ENCODE peak calls at places on chromosomes 11 and 22, in seven cellular contexts. One of them, this sample, is unnamed.

GRCh38 chr22:44338906-44339305 is 26.2 kb upstream of the SHISAL1 start:
- DNase-seq in SK-N-SH: no peak
- DNase-seq in HepG2: no peak
- DNase-seq in GM12878: no peak
- DNase-seq in HCT116: no peak
- DNase-seq in K562: no peak
- DNase-seq in H1: no peak
- DNase-seq in this sample: no peak

GRCh38 chr22:22938672-22939536 is 51.3 kb downstream of the IGLL5 start:
- DNase-seq in HCT116: no peak
- DNase-seq in SK-N-SH: no peak
- DNase-seq in H1: no peak
- DNase-seq in K562: peak
- DNase-seq in HepG2: no peak
- DNase-seq in GM12878: no peak
- DNase-seq in this sample: no peak

GRCh38 chr11:126352934-126353801 is 2.3 kb upstream of the ST3GAL4 start:
- DNase-seq in H1: no peak
- DNase-seq in HepG2: peak
- DNase-seq in GM12878: peak
- DNase-seq in K562: peak
- DNase-seq in SK-N-SH: no peak
- DNase-seq in HCT116: no peak
- DNase-seq in this sample: no peak

GRCh38 chr11:65524747-65525658 is at the start of gene SCYL1:
- DNase-seq in HCT116: no peak
- DNase-seq in SK-N-SH: peak
- DNase-seq in H1: no peak
- DNase-seq in GM12878: no peak
- DNase-seq in HepG2: no peak
- DNase-seq in K562: peak
- DNase-seq in this sample: peak

GRCh38 chr11:33869511-33870422 is 22.1 kb downstream of the LMO2 start:
- DNase-seq in H1: no peak
- DNase-seq in SK-N-SH: peak
- DNase-seq in GM12878: no peak
- DNase-seq in K562: peak
- DNase-seq in HepG2: no peak
- DNase-seq in HCT116: no peak
- DNase-seq in this sample: peak

GRCh38 chr11:662689-663274 is 25.7 kb downstream of the DRD4 start:
- DNase-seq in HCT116: peak
- DNase-seq in H1: no peak
- DNase-seq in SK-N-SH: peak
- DNase-seq in K562: peak
- DNase-seq in HepG2: peak
- DNase-seq in GM12878: no peak
- DNase-seq in this sample: peak

GRCh38 chr11:19365743-19366410 is 125.1 kb upstream of the E2F8 start:
- DNase-seq in SK-N-SH: no peak
- DNase-seq in HCT116: no peak
- DNase-seq in K562: no peak
- DNase-seq in H1: no peak
- DNase-seq in HepG2: no peak
- DNase-seq in GM12878: no peak
- DNase-seq in this sample: no peak

GRCh38 chr11:36155770-36156485 is 133.3 kb downstream of the COMMD9 start:
- DNase-seq in K562: no peak
- DNase-seq in GM12878: no peak
- DNase-seq in SK-N-SH: no peak
- DNase-seq in HCT116: no peak
- DNase-seq in H1: no peak
- DNase-seq in HepG2: no peak
- DNase-seq in this sample: no peak

GRCh38 chr11:111443032-111443431 is 64.0 kb upstream of the POU2AF1 start:
- DNase-seq in H1: no peak
- DNase-seq in HepG2: no peak
- DNase-seq in HCT116: no peak
- DNase-seq in GM12878: no peak
- DNase-seq in SK-N-SH: no peak
- DNase-seq in K562: no peak
- DNase-seq in this sample: no peak

GRCh38 chr11:111465400-111465799 is 46.8 kb downstream of the BTG4 start:
- DNase-seq in GM12878: no peak
- DNase-seq in SK-N-SH: no peak
- DNase-seq in H1: no peak
- DNase-seq in HCT116: no peak
- DNase-seq in K562: no peak
- DNase-seq in HepG2: no peak
- DNase-seq in this sample: no peak

GRCh38 chr11:70043482-70043881 is 34.6 kb upstream of the ANO1 start:
- DNase-seq in SK-N-SH: no peak
- DNase-seq in H1: no peak
- DNase-seq in HepG2: no peak
- DNase-seq in HCT116: no peak
- DNase-seq in GM12878: no peak
- DNase-seq in K562: no peak
- DNase-seq in this sample: no peak

GRCh38 chr11:18623707-18624106 is 10.4 kb downstream of the SPTY2D1 start:
- DNase-seq in HCT116: no peak
- DNase-seq in SK-N-SH: no peak
- DNase-seq in GM12878: no peak
- DNase-seq in K562: no peak
- DNase-seq in HepG2: no peak
- DNase-seq in H1: no peak
- DNase-seq in this sample: no peak

GRCh38 chr22:27740192-27740748 is 61.3 kb downstream of the MN1 start:
- DNase-seq in SK-N-SH: no peak
- DNase-seq in HepG2: no peak
- DNase-seq in HCT116: no peak
- DNase-seq in H1: no peak
- DNase-seq in GM12878: no peak
- DNase-seq in K562: no peak
- DNase-seq in this sample: no peak

GRCh38 chr11:117279711-117280376 is 11.3 kb upstream of the BACE1-AS start:
- DNase-seq in HCT116: no peak
- DNase-seq in GM12878: no peak
- DNase-seq in H1: no peak
- DNase-seq in SK-N-SH: no peak
- DNase-seq in HepG2: no peak
- DNase-seq in K562: no peak
- DNase-seq in this sample: no peak

GRCh38 chr11:19374189-19374588 is 133.4 kb upstream of the E2F8 start:
- DNase-seq in GM12878: no peak
- DNase-seq in HepG2: no peak
- DNase-seq in HCT116: no peak
- DNase-seq in K562: no peak
- DNase-seq in SK-N-SH: no peak
- DNase-seq in H1: no peak
- DNase-seq in this sample: no peak

GRCh38 chr11:69444381-69445130 is 36.9 kb upstream of the LINC01488 start:
- DNase-seq in HepG2: peak
- DNase-seq in K562: peak
- DNase-seq in HCT116: no peak
- DNase-seq in SK-N-SH: no peak
- DNase-seq in H1: no peak
- DNase-seq in GM12878: no peak
- DNase-seq in this sample: peak

GRCh38 chr11:134779179-134779578 is 367.1 kb upstream of the B3GAT1 start:
- DNase-seq in GM12878: no peak
- DNase-seq in SK-N-SH: no peak
- DNase-seq in H1: no peak
- DNase-seq in K562: no peak
- DNase-seq in HepG2: no peak
- DNase-seq in HCT116: no peak
- DNase-seq in this sample: no peak

GRCh38 chr11:123457187-123457770 is 27.2 kb downstream of the GRAMD1B start:
- DNase-seq in HCT116: no peak
- DNase-seq in K562: no peak
- DNase-seq in GM12878: no peak
- DNase-seq in HepG2: no peak
- DNase-seq in H1: no peak
- DNase-seq in SK-N-SH: no peak
- DNase-seq in this sample: no peak

GRCh38 chr11:100774132-100774531 is 87.0 kb downstream of the ARHGAP42 start:
- DNase-seq in HepG2: no peak
- DNase-seq in HCT116: no peak
- DNase-seq in H1: no peak
- DNase-seq in K562: no peak
- DNase-seq in SK-N-SH: no peak
- DNase-seq in GM12878: no peak
- DNase-seq in this sample: no peak

GRCh38 chr11:22508691-22509090 is 116.9 kb downstream of the FANCF start:
- DNase-seq in H1: no peak
- DNase-seq in GM12878: no peak
- DNase-seq in K562: no peak
- DNase-seq in HCT116: no peak
- DNase-seq in HepG2: no peak
- DNase-seq in SK-N-SH: no peak
- DNase-seq in this sample: no peak

GRCh38 chr22:39646614-39647210 is 76.2 kb downstream of the CACNA1I start:
- DNase-seq in SK-N-SH: no peak
- DNase-seq in H1: no peak
- DNase-seq in HCT116: no peak
- DNase-seq in K562: no peak
- DNase-seq in GM12878: no peak
- DNase-seq in HepG2: no peak
- DNase-seq in this sample: no peak

GRCh38 chr22:37120569-37121340 is 11.2 kb upstream of the TMPRSS6 start:
- DNase-seq in K562: no peak
- DNase-seq in HepG2: no peak
- DNase-seq in HCT116: no peak
- DNase-seq in H1: no peak
- DNase-seq in GM12878: no peak
- DNase-seq in SK-N-SH: no peak
- DNase-seq in this sample: no peak

GRCh38 chr22:37119872-37120271 is 10.4 kb upstream of the TMPRSS6 start:
- DNase-seq in HCT116: no peak
- DNase-seq in K562: no peak
- DNase-seq in SK-N-SH: no peak
- DNase-seq in HepG2: no peak
- DNase-seq in GM12878: no peak
- DNase-seq in H1: no peak
- DNase-seq in this sample: no peak

GRCh38 chr22:37122598-37123180 is 13.2 kb upstream of the TMPRSS6 start:
- DNase-seq in GM12878: no peak
- DNase-seq in K562: no peak
- DNase-seq in H1: no peak
- DNase-seq in HepG2: no peak
- DNase-seq in SK-N-SH: no peak
- DNase-seq in HCT116: no peak
- DNase-seq in this sample: no peak

GRCh38 chr22:37123649-37124048 is 14.1 kb upstream of the TMPRSS6 start:
- DNase-seq in HCT116: no peak
- DNase-seq in H1: no peak
- DNase-seq in GM12878: no peak
- DNase-seq in SK-N-SH: peak
- DNase-seq in K562: peak
- DNase-seq in HepG2: no peak
- DNase-seq in this sample: no peak

GRCh38 chr22:37121887-37122591 is 12.5 kb upstream of the TMPRSS6 start:
- DNase-seq in K562: no peak
- DNase-seq in H1: no peak
- DNase-seq in HepG2: peak
- DNase-seq in HCT116: no peak
- DNase-seq in GM12878: peak
- DNase-seq in SK-N-SH: peak
- DNase-seq in this sample: no peak
- TF ChIP-seq JUND in K562: no peak
- TF ChIP-seq JUND in H1: no peak
- TF ChIP-seq JUND in HepG2: no peak
- TF ChIP-seq JUND in HCT116: no peak
- TF ChIP-seq JUND in GM12878: no peak
- TF ChIP-seq JUND in SK-N-SH: no peak
- TF ChIP-seq JUND in this sample: no peak

DNA sequence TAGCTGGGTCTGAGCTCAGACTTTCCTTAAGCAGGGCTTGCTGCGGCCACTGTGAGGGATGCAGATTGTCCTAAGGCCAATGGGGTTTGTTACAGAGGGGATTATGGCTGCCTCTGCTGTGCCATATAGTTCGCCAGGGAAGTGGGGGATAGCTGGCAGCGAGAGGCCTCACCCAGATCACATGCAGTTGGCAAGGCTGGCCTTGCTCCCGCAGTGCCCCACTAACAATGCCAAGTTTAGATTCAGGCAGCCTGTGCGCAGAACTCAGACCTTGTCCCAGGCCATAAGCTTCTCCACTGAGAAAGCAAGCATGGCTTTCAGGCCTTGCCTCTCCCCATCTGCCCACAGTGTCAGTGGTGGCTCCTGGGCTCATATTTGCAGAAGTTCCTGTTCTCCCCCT is 4.7 kb upstream of the APOL2 start:
- DNase-seq in K562: no peak
- DNase-seq in SK-N-SH: no peak
- DNase-seq in HCT116: no peak
- DNase-seq in HepG2: no peak
- DNase-seq in H1: no peak
- DNase-seq in GM12878: no peak
- DNase-seq in this sample: no peak
- TF ChIP-seq JUND in K562: no peak
- TF ChIP-seq JUND in SK-N-SH: no peak
- TF ChIP-seq JUND in HCT116: no peak
- TF ChIP-seq JUND in HepG2: no peak
- TF ChIP-seq JUND in H1: no peak
- TF ChIP-seq JUND in GM12878: no peak
- TF ChIP-seq JUND in this sample: no peak

DNA sequence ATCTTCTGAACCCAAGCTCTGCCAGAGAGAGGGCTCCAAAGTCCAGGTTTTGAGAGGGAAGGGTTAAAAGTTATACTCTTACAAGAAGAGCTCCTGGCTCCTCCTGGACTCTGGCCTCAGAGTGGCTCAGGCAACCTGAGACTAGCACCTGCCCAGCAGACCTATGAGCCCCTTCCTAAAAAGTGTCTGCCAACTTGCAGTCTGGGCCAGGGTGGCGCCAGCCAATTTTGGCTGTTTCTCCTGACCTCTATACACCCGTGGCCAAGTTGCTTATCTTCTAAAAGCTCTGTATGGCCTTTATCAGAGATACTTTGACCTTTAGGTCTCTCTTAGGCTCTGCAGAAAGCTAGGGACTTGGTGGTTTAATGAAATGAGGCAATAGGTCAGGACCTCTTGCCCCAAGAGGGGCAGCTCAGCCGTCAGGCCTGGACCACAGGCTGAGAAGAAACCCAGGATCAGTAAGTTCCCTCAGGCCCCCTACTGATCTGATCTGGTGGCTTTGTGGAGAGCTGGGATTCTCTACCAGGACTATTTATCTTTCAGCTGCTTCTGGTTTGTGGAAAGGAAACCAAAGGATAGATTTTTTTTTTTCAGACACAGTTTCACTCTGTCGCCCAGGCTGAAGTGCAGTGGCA is 10.3 kb upstream of the UCP3 start:
- DNase-seq in SK-N-SH: no peak
- DNase-seq in H1: no peak
- DNase-seq in K562: no peak
- DNase-seq in GM12878: no peak
- DNase-seq in HepG2: peak
- DNase-seq in HCT116: no peak
- DNase-seq in this sample: no peak
- TF ChIP-seq JUND in SK-N-SH: no peak
- TF ChIP-seq JUND in H1: no peak
- TF ChIP-seq JUND in K562: no peak
- TF ChIP-seq JUND in GM12878: no peak
- TF ChIP-seq JUND in HepG2: no peak
- TF ChIP-seq JUND in HCT116: no peak
- TF ChIP-seq JUND in this sample: no peak

GRCh38 chr11:103633037-103633788 is 403.2 kb upstream of the DDI1 start:
- DNase-seq in GM12878: no peak
- DNase-seq in SK-N-SH: no peak
- DNase-seq in HepG2: no peak
- DNase-seq in K562: no peak
- DNase-seq in H1: no peak
- DNase-seq in HCT116: no peak
- DNase-seq in this sample: no peak
- TF ChIP-seq JUND in GM12878: no peak
- TF ChIP-seq JUND in SK-N-SH: peak
- TF ChIP-seq JUND in HepG2: no peak
- TF ChIP-seq JUND in K562: no peak
- TF ChIP-seq JUND in H1: no peak
- TF ChIP-seq JUND in HCT116: no peak
- TF ChIP-seq JUND in this sample: no peak